ENCODE peak calls at places on chromosomes 12 and 14, in seven cellular contexts. One of them, this sample, is unnamed.

GRCh38 chr14:85415015-85415712 is 114.8 kb upstream of the FLRT2 start:
- DNase-seq in fibroblast of lung: peak; percentile 96
- DNase-seq in hepatocyte: peak; percentile 65
- DNase-seq in mammary epithelial cell: peak; percentile 99
- DNase-seq in GM12878: no peak
- DNase-seq in GM23248: peak; percentile 97
- DNase-seq in MM.1S: no peak
- DNase-seq in this sample: no peak

GRCh38 chr14:56159066-56159465 is 40.9 kb downstream of the PELI2 start:
- DNase-seq in hepatocyte: no peak
- DNase-seq in GM23248: no peak
- DNase-seq in mammary epithelial cell: peak; percentile 7
- DNase-seq in GM12878: no peak
- DNase-seq in MM.1S: no peak
- DNase-seq in fibroblast of lung: no peak
- DNase-seq in this sample: no peak

GRCh38 chr14:64303471-64303917 is 9.3 kb upstream of the ESR2 start:
- DNase-seq in hepatocyte: peak; percentile 56
- DNase-seq in GM23248: peak; percentile 62
- DNase-seq in mammary epithelial cell: peak; percentile 65
- DNase-seq in fibroblast of lung: peak; percentile 52
- DNase-seq in GM12878: peak; percentile 28
- DNase-seq in MM.1S: peak; percentile 42
- DNase-seq in this sample: no peak

GRCh38 chr12:101908395-101908794 is 31.0 kb downstream of the DRAM1 start:
- DNase-seq in fibroblast of lung: no peak
- DNase-seq in GM23248: no peak
- DNase-seq in MM.1S: no peak
- DNase-seq in GM12878: no peak
- DNase-seq in hepatocyte: no peak
- DNase-seq in mammary epithelial cell: no peak
- DNase-seq in this sample: no peak

GRCh38 chr12:113274848-113275247 is 53.6 kb downstream of the TPCN1 start:
- DNase-seq in MM.1S: no peak
- DNase-seq in mammary epithelial cell: no peak
- DNase-seq in GM12878: no peak
- DNase-seq in GM23248: no peak
- DNase-seq in hepatocyte: no peak
- DNase-seq in fibroblast of lung: no peak
- DNase-seq in this sample: no peak

GRCh38 chr14:32226051-32226450 is 23.0 kb upstream of the RNU6-8 start:
- DNase-seq in GM23248: no peak
- DNase-seq in hepatocyte: no peak
- DNase-seq in fibroblast of lung: peak; percentile 58
- DNase-seq in mammary epithelial cell: no peak
- DNase-seq in MM.1S: no peak
- DNase-seq in GM12878: no peak
- DNase-seq in this sample: no peak

GRCh38 chr12:130838284-130838950 is 633 bp downstream of the STX2 start:
- DNase-seq in GM12878: no peak
- DNase-seq in MM.1S: no peak
- DNase-seq in hepatocyte: peak; percentile 45
- DNase-seq in GM23248: peak; percentile 64
- DNase-seq in mammary epithelial cell: peak; percentile 39
- DNase-seq in fibroblast of lung: peak; percentile 15
- DNase-seq in this sample: no peak

GRCh38 chr14:73273799-73274198 is 36.5 kb downstream of the PAPLN start:
- DNase-seq in hepatocyte: no peak
- DNase-seq in GM23248: no peak
- DNase-seq in fibroblast of lung: no peak
- DNase-seq in mammary epithelial cell: no peak
- DNase-seq in MM.1S: no peak
- DNase-seq in GM12878: no peak
- DNase-seq in this sample: no peak

GRCh38 chr14:94332063-94332583 is 9.0 kb upstream of the SERPINA6 start:
- DNase-seq in GM12878: no peak
- DNase-seq in hepatocyte: no peak
- DNase-seq in fibroblast of lung: no peak
- DNase-seq in mammary epithelial cell: no peak
- DNase-seq in MM.1S: no peak
- DNase-seq in GM23248: no peak
- DNase-seq in this sample: no peak

GRCh38 chr14:79118291-79118690 is 948.1 kb downstream of the NRXN3 start:
- DNase-seq in GM23248: no peak
- DNase-seq in mammary epithelial cell: no peak
- DNase-seq in MM.1S: no peak
- DNase-seq in GM12878: no peak
- DNase-seq in fibroblast of lung: no peak
- DNase-seq in hepatocyte: no peak
- DNase-seq in this sample: no peak

GRCh38 chr14:32252030-32252670 is 49.1 kb upstream of the RNU6-8 start:
- DNase-seq in mammary epithelial cell: peak; percentile 56
- DNase-seq in GM23248: peak; percentile 80
- DNase-seq in GM12878: peak; percentile 36
- DNase-seq in fibroblast of lung: peak; percentile 69
- DNase-seq in hepatocyte: peak; percentile 87
- DNase-seq in MM.1S: peak; percentile 42
- DNase-seq in this sample: peak; percentile 60

GRCh38 chr12:119375619-119376018 is 41.1 kb downstream of the CCDC60 start:
- DNase-seq in hepatocyte: no peak
- DNase-seq in GM12878: peak; percentile 47
- DNase-seq in GM23248: no peak
- DNase-seq in fibroblast of lung: no peak
- DNase-seq in MM.1S: no peak
- DNase-seq in mammary epithelial cell: no peak
- DNase-seq in this sample: no peak

GRCh38 chr14:68450391-68451120 is 342.3 kb downstream of the ZFP36L1 start:
- DNase-seq in GM23248: no peak
- DNase-seq in GM12878: no peak
- DNase-seq in hepatocyte: no peak
- DNase-seq in mammary epithelial cell: no peak
- DNase-seq in fibroblast of lung: no peak
- DNase-seq in MM.1S: no peak
- DNase-seq in this sample: no peak

GRCh38 chr12:51265024-51265423 is 5.2 kb downstream of the SMAGP start:
- DNase-seq in fibroblast of lung: no peak
- DNase-seq in GM23248: no peak
- DNase-seq in GM12878: peak; percentile 24
- DNase-seq in mammary epithelial cell: no peak
- DNase-seq in hepatocyte: no peak
- DNase-seq in MM.1S: peak; percentile 72
- DNase-seq in this sample: no peak

GRCh38 chr12:51263341-51263740 is 6.9 kb downstream of the SMAGP start:
- DNase-seq in MM.1S: no peak
- DNase-seq in mammary epithelial cell: no peak
- DNase-seq in GM12878: no peak
- DNase-seq in fibroblast of lung: no peak
- DNase-seq in hepatocyte: no peak
- DNase-seq in GM23248: no peak
- DNase-seq in this sample: no peak

GRCh38 chr12:51264297-51264696 is 5.9 kb downstream of the SMAGP start:
- DNase-seq in GM23248: no peak
- DNase-seq in GM12878: no peak
- DNase-seq in MM.1S: no peak
- DNase-seq in mammary epithelial cell: peak; percentile 25
- DNase-seq in hepatocyte: no peak
- DNase-seq in fibroblast of lung: no peak
- DNase-seq in this sample: no peak

DNA sequence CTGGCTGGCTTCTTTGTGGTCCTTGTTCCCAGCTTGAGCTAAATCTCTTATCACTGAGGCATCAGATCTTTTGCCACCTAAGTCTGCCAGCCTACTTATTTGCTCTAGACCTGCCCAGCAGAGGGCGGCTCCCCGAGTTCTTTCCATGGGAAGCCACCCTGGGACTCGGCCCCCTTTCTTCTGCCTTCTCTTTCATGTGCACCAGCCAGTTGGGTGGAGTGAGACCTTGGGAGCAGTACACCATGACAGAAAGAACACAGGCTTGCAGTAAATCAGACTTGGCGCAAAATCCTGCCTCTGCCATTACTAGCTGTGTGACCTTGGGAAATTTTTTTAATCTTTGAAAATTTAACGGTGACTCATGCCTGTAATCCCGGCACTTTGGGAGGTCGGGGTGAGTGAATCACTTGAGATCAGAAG is 7.4 kb downstream of the SMAGP start:
- DNase-seq in GM12878: no peak
- DNase-seq in fibroblast of lung: peak; percentile 54
- DNase-seq in GM23248: peak; percentile 81
- DNase-seq in mammary epithelial cell: peak; percentile 42
- DNase-seq in hepatocyte: no peak
- DNase-seq in MM.1S: peak; percentile 9
- DNase-seq in this sample: no peak
- H3K4me3 ChIP-seq in GM12878: no peak overlapping the region
- H3K4me3 ChIP-seq in fibroblast of lung: no peak overlapping the region
- H3K4me3 ChIP-seq in GM23248: no peak overlapping the region
- H3K4me3 ChIP-seq in mammary epithelial cell: no peak overlapping the region
- H3K4me3 ChIP-seq in hepatocyte: no peak overlapping the region
- H3K4me3 ChIP-seq in MM.1S: no peak overlapping the region
- H3K4me3 ChIP-seq in this sample: no peak overlapping the region

GRCh38 chr12:58310368-58310767 is 369.0 kb downstream of the ATP23 start:
- DNase-seq in hepatocyte: peak; percentile 13
- DNase-seq in MM.1S: no peak
- DNase-seq in fibroblast of lung: peak; percentile 80
- DNase-seq in GM12878: no peak
- DNase-seq in mammary epithelial cell: peak; percentile 39
- DNase-seq in GM23248: peak; percentile 78
- DNase-seq in this sample: no peak
- TF ChIP-seq EZH2 in hepatocyte: no peak
- TF ChIP-seq EZH2 in MM.1S: no peak
- TF ChIP-seq EZH2 in fibroblast of lung: no peak
- TF ChIP-seq EZH2 in GM12878: no peak
- TF ChIP-seq EZH2 in mammary epithelial cell: no peak
- TF ChIP-seq EZH2 in GM23248: no peak
- TF ChIP-seq EZH2 in this sample: no peak

GRCh38 chr12:34377243-34378035 is 355.1 kb downstream of the ALG10 start:
- DNase-seq in hepatocyte: no peak
- DNase-seq in fibroblast of lung: no peak
- DNase-seq in mammary epithelial cell: no peak
- DNase-seq in GM23248: no peak
- DNase-seq in GM12878: no peak
- DNase-seq in MM.1S: no peak
- DNase-seq in this sample: no peak

GRCh38 chr12:34373926-34374325 is 351.6 kb downstream of the ALG10 start:
- DNase-seq in MM.1S: no peak
- DNase-seq in hepatocyte: no peak
- DNase-seq in GM12878: no peak
- DNase-seq in GM23248: no peak
- DNase-seq in mammary epithelial cell: no peak
- DNase-seq in fibroblast of lung: no peak
- DNase-seq in this sample: no peak

GRCh38 chr12:34372003-34372402 is 349.7 kb downstream of the ALG10 start:
- DNase-seq in mammary epithelial cell: no peak
- DNase-seq in GM23248: no peak
- DNase-seq in fibroblast of lung: no peak
- DNase-seq in MM.1S: no peak
- DNase-seq in GM12878: no peak
- DNase-seq in hepatocyte: no peak
- DNase-seq in this sample: no peak

GRCh38 chr12:34379142-34379541 is 356.8 kb downstream of the ALG10 start:
- DNase-seq in GM23248: no peak
- DNase-seq in fibroblast of lung: no peak
- DNase-seq in hepatocyte: no peak
- DNase-seq in MM.1S: no peak
- DNase-seq in mammary epithelial cell: no peak
- DNase-seq in GM12878: no peak
- DNase-seq in this sample: no peak

DNA sequence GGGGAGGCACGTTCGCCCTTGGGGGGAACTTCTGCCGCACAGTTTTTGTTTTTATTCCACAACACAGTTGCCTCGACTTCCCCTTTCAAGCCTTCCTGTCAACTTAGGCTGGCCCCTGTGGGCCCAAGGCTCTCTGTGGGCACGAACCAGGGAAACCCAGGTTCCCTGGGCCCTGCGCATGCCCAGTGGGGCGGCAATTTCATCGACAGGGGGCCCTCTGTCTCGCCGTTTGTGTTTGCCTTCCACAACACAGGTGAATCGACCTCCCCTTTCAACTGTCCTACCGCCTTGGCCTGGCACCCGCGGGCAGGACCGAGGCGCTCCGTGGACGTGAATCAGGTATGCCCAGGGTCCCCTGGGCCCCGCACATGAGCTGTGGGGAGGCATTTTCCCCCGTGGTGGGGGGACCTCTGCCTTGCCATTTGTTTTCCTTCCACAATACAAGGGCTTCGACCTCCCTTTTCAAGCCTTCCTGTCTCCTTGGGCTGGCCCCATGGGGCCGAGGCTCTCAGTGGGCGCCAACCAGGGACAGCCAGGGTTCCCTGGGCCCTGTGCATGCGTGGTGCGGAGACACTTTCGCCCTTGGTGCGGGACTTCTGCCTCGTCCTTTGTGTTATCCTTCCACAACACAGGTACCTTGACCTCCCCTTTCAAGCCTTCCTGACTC is 354.0 kb downstream of the ALG10 start:
- DNase-seq in MM.1S: no peak
- DNase-seq in GM12878: no peak
- DNase-seq in fibroblast of lung: no peak
- DNase-seq in GM23248: no peak
- DNase-seq in hepatocyte: no peak
- DNase-seq in mammary epithelial cell: no peak
- DNase-seq in this sample: no peak
- H3K9me3 ChIP-seq in MM.1S: no peaks in the 10 kb centered on the region
- H3K9me3 ChIP-seq in GM12878: peaks cover 2% of the 10 kb centered on the region
- H3K9me3 ChIP-seq in fibroblast of lung: no peaks in the 10 kb centered on the region
- H3K9me3 ChIP-seq in GM23248: no peaks in the 10 kb centered on the region
- H3K9me3 ChIP-seq in hepatocyte: no peaks in the 10 kb centered on the region
- H3K9me3 ChIP-seq in mammary epithelial cell: peaks cover 50% of the 10 kb centered on the region
- H3K9me3 ChIP-seq in this sample: no peaks in the 10 kb centered on the region

GRCh38 chr12:124507188-124508109 is 60.0 kb downstream of the NCOR2 start:
- DNase-seq in GM12878: no peak
- DNase-seq in MM.1S: no peak
- DNase-seq in fibroblast of lung: peak; percentile 59
- DNase-seq in hepatocyte: peak; percentile 49
- DNase-seq in mammary epithelial cell: no peak
- DNase-seq in GM23248: peak; percentile 42
- DNase-seq in this sample: no peak

GRCh38 chr12:124506145-124506831 is 61.1 kb downstream of the NCOR2 start:
- DNase-seq in fibroblast of lung: peak; percentile 77
- DNase-seq in hepatocyte: peak; percentile 64
- DNase-seq in MM.1S: no peak
- DNase-seq in mammary epithelial cell: no peak
- DNase-seq in GM23248: peak; percentile 76
- DNase-seq in GM12878: no peak
- DNase-seq in this sample: no peak

GRCh38 chr12:124508323-124509096 is 58.9 kb downstream of the NCOR2 start:
- DNase-seq in GM23248: peak; percentile 30
- DNase-seq in fibroblast of lung: peak; percentile 62
- DNase-seq in hepatocyte: no peak
- DNase-seq in MM.1S: no peak
- DNase-seq in mammary epithelial cell: no peak
- DNase-seq in GM12878: no peak
- DNase-seq in this sample: no peak

GRCh38 chr12:124505001-124505818 is 62.2 kb downstream of the NCOR2 start:
- DNase-seq in GM12878: no peak
- DNase-seq in GM23248: no peak
- DNase-seq in fibroblast of lung: no peak
- DNase-seq in hepatocyte: no peak
- DNase-seq in mammary epithelial cell: no peak
- DNase-seq in MM.1S: no peak
- DNase-seq in this sample: no peak

DNA sequence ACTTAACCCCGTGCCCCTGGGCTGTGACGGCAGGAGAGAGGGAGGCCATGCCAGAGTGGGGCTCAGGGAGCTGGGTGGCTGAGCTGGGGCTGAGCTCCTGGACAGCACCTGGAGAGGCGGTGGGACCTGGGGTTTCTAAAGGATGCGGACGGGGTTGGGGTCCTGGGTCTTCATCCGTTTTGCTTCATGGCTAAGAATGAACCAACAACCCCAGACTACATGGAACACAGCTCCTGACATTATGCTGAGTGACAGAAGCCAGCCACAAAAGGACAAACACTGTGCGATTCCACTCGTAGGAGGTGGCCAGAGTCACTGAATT is 60.6 kb downstream of the NCOR2 start:
- DNase-seq in GM12878: no peak
- DNase-seq in GM23248: no peak
- DNase-seq in mammary epithelial cell: no peak
- DNase-seq in hepatocyte: no peak
- DNase-seq in MM.1S: no peak
- DNase-seq in fibroblast of lung: no peak
- DNase-seq in this sample: no peak
- H3K4me3 ChIP-seq in GM12878: no peak overlapping the region
- H3K4me3 ChIP-seq in GM23248: peak overlapping the region; percentile 34
- H3K4me3 ChIP-seq in mammary epithelial cell: no peak overlapping the region
- H3K4me3 ChIP-seq in hepatocyte: no peak overlapping the region
- H3K4me3 ChIP-seq in MM.1S: no peak overlapping the region
- H3K4me3 ChIP-seq in fibroblast of lung: no peak overlapping the region
- H3K4me3 ChIP-seq in this sample: peak overlapping the region; percentile 61

This sample was measured in SK-N-MC.